ENCODE peak calls at places on chromosomes 1 and 21, in seven cellular contexts. U, S, O, H, D, I and A are unnamed samples.

GRCh38 chr1:24929876-24930702 is at the start of gene RUNX3:
- DNase-seq in U (peak), S (no peak), O (peak), H (peak), D (peak), I (peak), A (peak)

GRCh38 chr1:37734629-37735591 is 30.0 kb downstream of the EPHA10 start:
- DNase-seq in U (no peak), S (peak), O (no peak), H (no peak), D (no peak), I (no peak), A (no peak)

GRCh38 chr1:182777386-182777785 is 12.2 kb upstream of the NPL start:
- DNase-seq in U (no peak), S (no peak), O (no peak), H (no peak), D (no peak), I (no peak), A (no peak)

GRCh38 chr1:14320518-14320917 is 278.0 kb upstream of the KAZN start:
- DNase-seq in U (no peak), S (no peak), O (no peak), H (no peak), D (no peak), I (no peak), A (no peak)

GRCh38 chr1:68332041-68332440 is 99.7 kb upstream of the WLS start:
- DNase-seq in U (no peak), S (no peak), O (no peak), H (no peak), D (no peak), I (no peak), A (no peak)

GRCh38 chr1:179793281-179793680 is 50.2 kb downstream of the FAM163A start:
- DNase-seq in U (no peak), S (no peak), O (peak), H (no peak), D (no peak), I (no peak), A (no peak)

GRCh38 chr21:33362044-33362555 is 37.3 kb downstream of the IFNAR1 start:
- DNase-seq in U (peak), S (no peak), O (no peak), H (peak), D (no peak), I (peak), A (peak)

GRCh38 chr1:39657923-39658485 is 13.9 kb downstream of the NT5C1A start:
- DNase-seq in U (peak), S (peak), O (no peak), H (peak), D (peak), I (peak), A (peak)

GRCh38 chr1:10456661-10457060 is 6.8 kb downstream of the CORT start:
- DNase-seq in U (no peak), S (no peak), O (no peak), H (no peak), D (no peak), I (no peak), A (no peak)

GRCh38 chr21:15894596-15894995 is 164.8 kb downstream of the USP25 start:
- DNase-seq in U (no peak), S (no peak), O (no peak), H (no peak), D (no peak), I (no peak), A (no peak)

GRCh38 chr1:184928394-184928793 is 45.9 kb downstream of the NIBAN1 start:
- DNase-seq in U (no peak), S (no peak), O (no peak), H (no peak), D (no peak), I (no peak), A (no peak)